ENCODE peak calls at places on chromosomes 1 and 21, in six cellular contexts. B is fibroblast of lung, H is psoas muscle, T is pancreas, I is cardiac muscle cell, P is transverse colon. E is an unnamed sample.

GRCh38 chr1:200359610-200360163 is 50.1 kb downstream of the ZNF281 start:
- DNase-seq in H (no peak), I (peak; percentile 46), B (peak; percentile 78), T (no peak), P (no peak), E (no peak)

GRCh38 chr1:93448983-93449805 is 1.3 kb downstream of the FNBP1L start:
- DNase-seq in I (peak; percentile 63), B (peak; percentile 65), P (peak; percentile 70), T (peak; percentile 49), H (no peak), E (peak; percentile 75)

GRCh38 chr1:201702936-201703335 is 126.0 kb upstream of the IPO9 start:
- DNase-seq in H (no peak), T (peak; percentile 68), P (no peak), I (no peak), B (peak; percentile 50), E (no peak)

GRCh38 chr1:226894826-226895225 is 24.4 kb downstream of the PSEN2 start:
- DNase-seq in H (no peak), I (no peak), T (no peak), P (no peak), B (no peak), E (no peak)

GRCh38 chr1:95042286-95042685 is 30.5 kb downstream of the ALG14 start:
- DNase-seq in B (peak; percentile 34), I (peak; percentile 61), P (no peak), H (no peak), T (no peak), E (no peak)

GRCh38 chr1:187067160-187067559 is 238.4 kb downstream of the PLA2G4A start:
- DNase-seq in I (no peak), B (no peak), H (no peak), T (no peak), P (no peak), E (no peak)

GRCh38 chr1:240029418-240029817 is 62.3 kb upstream of the FMN2 start:
- DNase-seq in B (peak; percentile 42), T (no peak), H (no peak), I (no peak), P (no peak), E (no peak)

GRCh38 chr1:235127774-235128452 is 724 bp downstream of the TOMM20 start:
- DNase-seq in T (no peak), P (no peak), H (no peak), I (peak; percentile 16), B (no peak), E (no peak)

GRCh38 chr1:106366627-106367319 is 689.7 kb upstream of the PRMT6 start:
- DNase-seq in P (no peak), H (no peak), I (no peak), T (no peak), B (no peak), E (no peak)

GRCh38 chr1:99599678-99600175 is 46.2 kb upstream of the PALMD start:
- DNase-seq in H (peak; percentile 59), P (no peak), B (peak; percentile 99), T (no peak), I (peak; percentile 94), E (no peak)

GRCh38 chr1:191953516-191953915 is 204.7 kb upstream of the RGS18 start:
- DNase-seq in I (no peak), T (no peak), B (no peak), P (no peak), H (no peak), E (no peak)

GRCh38 chr1:8858888-8859706 is 19.4 kb downstream of the ENO1 start:
- DNase-seq in P (no peak), I (peak; percentile 77), T (no peak), B (peak; percentile 53), H (no peak), E (no peak)

GRCh38 chr1:86184401-86184800 is 27.8 kb upstream of the COL24A1 start:
- DNase-seq in T (no peak), I (no peak), P (no peak), B (no peak), H (no peak), E (no peak)

GRCh38 chr1:53373246-53373645 is 45.4 kb upstream of the LRP8 start:
- DNase-seq in B (no peak), T (no peak), P (no peak), I (no peak), H (no peak), E (peak; percentile 15)

GRCh38 chr21:29475329-29475728 is 176.6 kb downstream of the BACH1 start:
- DNase-seq in T (no peak), P (no peak), I (no peak), H (no peak), B (no peak), E (no peak)

GRCh38 chr1:109828756-109829505 is 65.2 kb upstream of the EPS8L3 start:
- DNase-seq in B (peak; percentile 47), P (no peak), I (no peak), T (no peak), H (no peak), E (no peak)

GRCh38 chr1:18921506-18922251 is 19.3 kb upstream of the ALDH4A1 start:
- DNase-seq in B (no peak), I (no peak), H (no peak), P (no peak), T (no peak), E (no peak)
- TF ChIP-seq CTCF in B (no peak), I (no peak), H (no peak), P (peak; percentile 46), T (no peak), E (no peak)

GRCh38 chr1:214444159-214444939 is 107.1 kb downstream of the PTPN14 start:
- DNase-seq in B (no peak), H (no peak), T (no peak), I (no peak), P (no peak), E (no peak)
- H3K4me1 ChIP-seq in B (peaks cover 22% of the 10 kb centered on the region), H (peaks cover 60% of the 10 kb centered on the region), T (peaks cover 22% of the 10 kb centered on the region), I (peaks cover 14% of the 10 kb centered on the region), P (peaks cover 22% of the 10 kb centered on the region), E (peaks cover 60% of the 10 kb centered on the region)

GRCh38 chr1:14707774-14708450 is 109.4 kb downstream of the KAZN start:
- DNase-seq in H (no peak), P (no peak), B (no peak), I (no peak), T (no peak), E (no peak)
- H3K27me3 ChIP-seq in H (no peaks in the 10 kb centered on the region), P (no peaks in the 10 kb centered on the region), B (no peaks in the 10 kb centered on the region), I (no peaks in the 10 kb centered on the region), T (no peaks in the 10 kb centered on the region), E (no peaks in the 10 kb centered on the region)

DNA sequence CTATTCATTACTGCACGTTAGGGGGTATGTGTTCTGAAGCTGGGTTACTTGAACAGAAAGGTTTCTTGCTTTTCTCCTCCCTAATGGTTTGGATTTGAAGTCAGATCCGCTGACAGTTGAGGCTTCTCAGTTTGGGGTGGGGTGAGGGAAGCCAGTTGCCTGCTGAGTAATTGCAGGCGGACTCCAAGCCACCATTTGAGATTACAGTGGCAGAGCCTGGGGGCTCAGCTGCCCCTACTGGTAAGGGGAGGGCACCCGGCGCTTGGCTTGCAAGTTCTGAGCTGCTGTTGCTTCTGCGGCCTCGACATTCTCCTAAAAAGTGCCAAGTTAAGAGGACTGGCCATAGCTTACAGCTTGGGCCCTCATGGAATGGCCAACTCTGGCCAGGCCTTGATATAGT is 2.0 kb downstream of the GRHL3 start:
- DNase-seq in T (no peak), I (no peak), B (no peak), P (no peak), H (no peak), E (no peak)
- TF ChIP-seq CTCF in T (no peak), I (no peak), B (no peak), P (no peak), H (no peak), E (no peak)

GRCh38 chr1:64623750-64624445 is 121.0 kb upstream of the RAVER2 start:
- DNase-seq in T (no peak), B (peak; percentile 95), P (no peak), I (peak; percentile 22), H (no peak), E (peak; percentile 80)
- H3K4me1 ChIP-seq in T (no peaks in the 10 kb centered on the region), B (peaks cover 2% of the 10 kb centered on the region), P (no peaks in the 10 kb centered on the region), I (peaks cover 22% of the 10 kb centered on the region), H (peaks cover 6% of the 10 kb centered on the region), E (peaks cover 17% of the 10 kb centered on the region)

GRCh38 chr1:1987142-1987510 is 16.5 kb downstream of the CFAP74 start:
- DNase-seq in B (no peak), H (no peak), I (no peak), T (no peak), P (no peak), E (no peak)
- H3K27me3 ChIP-seq in B (no peaks in the 10 kb centered on the region), H (peaks cover 5% of the 10 kb centered on the region), I (no peaks in the 10 kb centered on the region), T (no peaks in the 10 kb centered on the region), P (peaks cover 26% of the 10 kb centered on the region), E (no peaks in the 10 kb centered on the region)

DNA sequence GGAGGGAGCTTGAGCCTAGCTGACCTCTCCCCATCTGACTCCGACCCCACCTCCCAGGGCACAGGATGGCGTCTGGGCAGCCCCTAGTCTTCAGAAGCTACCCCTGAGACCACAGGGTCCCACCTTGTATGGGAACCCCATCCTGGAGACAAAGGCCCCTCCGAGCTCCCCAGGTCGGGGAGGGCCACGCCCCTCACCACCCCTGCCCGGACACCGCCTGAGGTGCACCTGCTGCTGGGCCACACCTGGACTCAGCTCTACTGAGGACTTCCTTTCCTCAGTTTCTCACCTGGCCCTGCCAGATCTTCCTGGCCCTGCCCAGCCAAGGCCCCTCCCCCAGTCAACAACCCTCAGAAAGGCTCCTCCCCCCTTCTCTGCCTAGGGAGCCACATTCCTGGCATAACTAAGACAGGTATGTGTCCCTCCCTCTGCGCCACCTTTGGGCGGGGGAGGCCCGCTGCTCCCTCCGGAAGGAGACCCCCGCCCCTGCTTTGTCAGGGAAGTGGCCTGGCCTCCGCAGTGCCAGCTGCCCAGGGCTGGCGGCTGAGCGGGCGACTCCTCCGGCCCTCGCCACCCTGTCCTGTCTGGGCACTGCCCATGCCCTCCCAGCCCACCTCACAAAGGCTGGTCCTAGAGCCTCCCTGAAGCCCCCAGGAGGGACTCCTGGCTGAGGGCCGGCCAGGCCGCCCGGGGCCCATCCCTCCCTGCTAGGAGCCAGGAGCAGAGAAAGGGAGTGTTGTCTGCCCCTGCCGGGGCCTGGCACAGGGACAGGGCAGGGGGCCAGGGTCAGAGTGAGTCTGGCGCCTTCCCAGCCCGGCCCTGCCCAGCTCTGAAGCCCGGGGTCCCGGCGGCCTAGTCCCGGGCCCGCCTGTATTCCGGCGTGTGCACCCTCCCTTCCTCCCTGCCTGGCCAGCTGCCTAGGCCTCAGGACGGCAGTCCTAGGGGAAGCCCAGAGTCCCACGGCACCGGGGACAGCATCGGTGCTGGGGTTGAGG is 4.8 kb downstream of the AGRN start:
- DNase-seq in T (peak; percentile 84), H (no peak), I (no peak), B (peak; percentile 73), P (no peak), E (peak; percentile 93)
- TF ChIP-seq CTCF in T (no peak), H (no peak), I (no peak), B (no peak), P (no peak), E (no peak)

DNA sequence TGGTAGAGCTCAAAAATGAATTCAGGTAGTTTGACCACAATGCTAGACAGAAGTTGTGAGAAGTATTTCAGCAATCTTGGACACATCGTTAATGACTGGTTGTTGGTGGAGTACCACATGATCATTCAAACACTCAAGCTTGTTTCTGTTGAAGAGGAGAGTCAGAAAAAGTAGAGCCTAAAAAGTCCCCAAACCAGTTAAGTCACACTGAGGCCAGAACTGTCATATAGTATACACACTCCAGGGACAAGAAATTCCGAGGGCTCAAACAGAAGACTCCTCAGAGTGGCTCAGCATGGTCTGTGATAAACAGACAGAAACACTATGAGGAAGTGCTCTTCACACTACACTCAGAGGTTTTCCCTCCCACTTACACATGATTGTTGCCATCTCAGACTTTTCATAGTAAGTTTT is 5.8 kb downstream of the TRIM33 start:
- DNase-seq in T (no peak), P (no peak), I (no peak), H (no peak), B (no peak), E (no peak)
- H3K4me1 ChIP-seq in T (peaks cover 7% of the 10 kb centered on the region), P (peaks cover 38% of the 10 kb centered on the region), I (peaks cover 26% of the 10 kb centered on the region), H (peaks cover 46% of the 10 kb centered on the region), B (no peaks in the 10 kb centered on the region), E (peaks cover 9% of the 10 kb centered on the region)

GRCh38 chr1:153399401-153400055 is 8.7 kb upstream of the S100A8 start:
- DNase-seq in B (no peak), I (no peak), P (no peak), T (no peak), H (no peak), E (no peak)
- H3K27me3 ChIP-seq in B (peaks cover 4% of the 10 kb centered on the region), I (no peaks in the 10 kb centered on the region), P (no peaks in the 10 kb centered on the region), T (no peaks in the 10 kb centered on the region), H (no peaks in the 10 kb centered on the region), E (no peaks in the 10 kb centered on the region)

E was measured in RWPE2.